ENCODE peak calls at places on chromosomes 13 and 19, in four cellular contexts. Q is cardiac muscle cell; I is CD8-positive, alpha-beta T cell; P is heart left ventricle. U is an unnamed sample. For H3K36me3 and H3K4me1, the result is how much of the 10 kb centered on the place peaks cover.

GRCh38 chr13:50708461-50708860 is 135.0 kb downstream of the DLEU7 start:
- DNase-seq in Q (peak), I (no peak), P (no peak), U (no peak)

GRCh38 chr13:22758245-22758644 is 422.5 kb upstream of the SGCG start:
- DNase-seq in Q (no peak), I (no peak), P (no peak), U (no peak)

GRCh38 chr19:42123765-42124164 is 8.5 kb downstream of the POU2F2 start:
- DNase-seq in Q (no peak), I (no peak), P (no peak), U (no peak)

GRCh38 chr13:93320942-93321341 is 94.3 kb downstream of the GPC6 start:
- DNase-seq in Q (no peak), I (no peak), P (no peak), U (no peak)

GRCh38 chr13:63636231-63636993 is 2220.8 kb upstream of the PCDH20 start:
- DNase-seq in Q (no peak), I (no peak), P (no peak), U (no peak)

GRCh38 chr19:3333662-3334061 is 32.7 kb upstream of the NFIC start:
- DNase-seq in Q (no peak), I (no peak), P (no peak), U (no peak)

GRCh38 chr19:15137777-15138176 is 30.6 kb downstream of the SYDE1 start:
- DNase-seq in Q (no peak), I (no peak), P (no peak), U (no peak)

GRCh38 chr19:55484571-55485438 is at the start of gene NAT14:
- DNase-seq in Q (peak), I (peak), P (peak), U (no peak)

GRCh38 chr13:21674271-21675009 is 3.6 kb downstream of the FGF9 start:
- DNase-seq in Q (peak), I (no peak), P (no peak), U (no peak)

GRCh38 chr13:105773887-105774538 is 761.4 kb downstream of the EFNB2 start:
- DNase-seq in Q (no peak), I (no peak), P (no peak), U (no peak)

GRCh38 chr19:12720851-12721655 is 2.7 kb downstream of the TNPO2 start:
- DNase-seq in Q (peak), I (peak), P (peak), U (no peak)

GRCh38 chr19:13995017-13995728 is 10.9 kb downstream of the RFX1 start:
- DNase-seq in Q (no peak), I (no peak), P (no peak), U (no peak)

DNA sequence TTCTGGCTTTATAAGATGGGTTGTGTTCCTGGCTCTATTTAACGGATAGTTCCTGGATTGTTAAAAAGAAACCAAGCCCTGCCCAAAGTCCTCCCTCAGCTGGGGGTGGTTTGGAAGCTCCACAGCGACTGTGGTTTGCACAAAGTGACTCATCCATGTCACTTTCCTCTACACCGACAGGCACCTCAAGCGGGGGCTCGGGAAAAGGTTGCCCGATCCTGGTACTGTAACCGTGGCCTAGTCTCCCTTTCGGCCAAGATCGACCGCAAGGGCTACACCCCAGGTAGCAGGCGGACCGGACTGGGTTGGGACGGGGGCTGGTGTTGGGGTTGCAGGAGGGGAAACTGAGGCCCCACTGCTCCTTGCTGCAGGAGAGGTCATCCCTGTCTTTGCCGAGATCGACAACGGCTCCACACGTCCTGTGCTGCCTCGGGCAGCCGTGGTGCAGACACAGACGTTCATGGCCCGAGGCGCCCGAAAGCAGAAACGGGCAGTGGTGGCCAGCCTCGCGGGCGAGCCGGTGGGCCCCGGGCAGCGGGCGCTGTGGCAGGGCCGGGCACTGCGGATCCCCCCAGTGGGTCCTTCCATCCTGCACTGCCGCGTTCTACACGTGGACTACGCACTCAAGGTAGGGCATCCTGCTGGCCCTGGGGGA is 1.6 kb downstream of the ARRDC2 start:
- DNase-seq in Q (no peak), I (no peak), P (no peak), U (no peak)
- H3K36me3 ChIP-seq in Q (under half), I (under half), P (under half), U (under half)

DNA sequence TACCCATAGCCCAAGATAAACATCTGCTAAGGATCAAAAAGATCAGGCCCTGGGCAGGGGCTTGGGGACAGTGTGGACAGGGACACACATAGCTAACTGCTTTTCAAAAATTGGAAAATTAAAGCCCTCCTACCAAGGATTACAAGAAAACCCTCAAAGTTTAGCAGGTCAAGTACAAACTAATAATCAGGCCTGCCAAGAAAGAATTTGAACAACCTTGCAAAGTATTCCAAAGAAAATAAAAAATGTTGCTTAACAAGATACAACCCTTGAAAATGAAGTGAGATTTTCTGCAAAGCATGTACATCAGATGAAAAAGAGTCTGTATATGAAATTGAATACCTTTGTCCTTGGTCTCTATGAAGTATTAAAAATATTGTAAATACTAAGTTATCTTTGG is 67.3 kb downstream of the KLF12 start:
- DNase-seq in Q (no peak), I (no peak), P (no peak), U (no peak)
- H3K4me1 ChIP-seq in Q (under half), I (half or more), P (under half), U (under half)

GRCh38 chr19:50478901-50479715 is 2.5 kb upstream of the GARIN5A start:
- DNase-seq in Q (peak), I (no peak), P (peak), U (no peak)
- TF ChIP-seq CTCF in Q (peak), I (no peak), P (peak), U (no peak)

GRCh38 chr19:58550362-58551122 is 4.4 kb downstream of the CHMP2A start:
- DNase-seq in Q (no peak), I (no peak), P (no peak), U (no peak)
- H3K36me3 ChIP-seq in Q (under half), I (half or more), P (under half), U (under half)

GRCh38 chr19:35330475-35330874 is 1.5 kb downstream of the CD22 start:
- DNase-seq in Q (no peak), I (no peak), P (peak), U (no peak)

GRCh38 chr19:35327642-35328041 is 1.3 kb upstream of the CD22 start:
- DNase-seq in Q (no peak), I (no peak), P (peak), U (no peak)

GRCh38 chr19:35328851-35329285 is at the start of gene CD22:
- DNase-seq in Q (no peak), I (no peak), P (peak), U (no peak)

GRCh38 chr19:35331551-35332214 is 2.7 kb downstream of the CD22 start:
- DNase-seq in Q (no peak), I (no peak), P (no peak), U (no peak)

DNA sequence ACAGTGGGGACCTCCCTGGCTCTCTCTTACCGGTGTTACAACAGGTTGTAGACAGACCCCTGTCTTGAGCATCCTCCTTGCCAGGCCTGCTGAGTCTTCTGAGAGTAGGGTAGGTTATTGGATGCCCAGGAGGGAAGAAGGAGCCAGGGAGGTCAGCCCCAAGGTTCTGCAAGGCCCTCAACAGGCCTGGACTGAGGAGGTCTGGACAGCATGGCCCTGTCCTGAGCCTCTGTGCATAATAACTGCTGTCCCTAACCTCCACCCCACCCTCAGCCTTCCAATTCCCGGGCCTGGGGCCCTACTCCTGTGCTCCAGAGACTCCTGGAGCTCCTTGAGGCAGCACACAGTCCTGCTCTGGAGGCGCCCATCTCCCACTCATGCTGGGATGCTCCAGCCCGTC is 336 bp downstream of the CD22 start:
- DNase-seq in Q (no peak), I (no peak), P (peak), U (no peak)
- H3K4me1 ChIP-seq in Q (under half), I (under half), P (under half), U (under half)

GRCh38 chr19:21767065-21767800 is at the start of gene ZNF100:
- DNase-seq in Q (peak), I (peak), P (peak), U (peak)
- TF ChIP-seq CTCF in Q (no peak), I (no peak), P (no peak), U (no peak)

GRCh38 chr19:52065399-52065798 is 16.8 kb upstream of the ZNF432 start:
- DNase-seq in Q (no peak), I (no peak), P (no peak), U (no peak)
- H3K36me3 ChIP-seq in Q (under half), I (under half), P (under half), U (under half)